ENCODE peak calls at places on chromosomes 5 and 9, in seven cellular contexts. One of them, this sample, is unnamed.
A peak's percentile ranks its signal among the peaks of the same experiment; 100 is the strongest.

GRCh38 chr5:82885657-82886389 is 191.4 kb downstream of the TMEM167A start:
- DNase-seq in T-cell: no peak
- DNase-seq in pancreas: no peak
- DNase-seq in NCI-H524: no peak
- DNase-seq in H7: no peak
- DNase-seq in activated T-helper 9 cell treated with anti-CD3 and anti-CD28 coated beads, Interleukin-2, amount 50 U/mL, for 16 hours: no peak
- DNase-seq in mucosa of descending colon: no peak
- DNase-seq in this sample: no peak

GRCh38 chr9:137371521-137371941 is 51.4 kb downstream of the EXD3 start:
- DNase-seq in T-cell: no peak
- DNase-seq in pancreas: no peak
- DNase-seq in NCI-H524: no peak
- DNase-seq in H7: no peak
- DNase-seq in activated T-helper 9 cell treated with anti-CD3 and anti-CD28 coated beads, Interleukin-2, amount 50 U/mL, for 16 hours: no peak
- DNase-seq in mucosa of descending colon: no peak
- DNase-seq in this sample: no peak

GRCh38 chr9:93467062-93467416 is 13.7 kb upstream of the FAM120AOS start:
- DNase-seq in T-cell: no peak
- DNase-seq in pancreas: no peak
- DNase-seq in NCI-H524: no peak
- DNase-seq in H7: no peak
- DNase-seq in activated T-helper 9 cell treated with anti-CD3 and anti-CD28 coated beads, Interleukin-2, amount 50 U/mL, for 16 hours: no peak
- DNase-seq in mucosa of descending colon: no peak
- DNase-seq in this sample: no peak

GRCh38 chr9:72442212-72442607 is 77.2 kb upstream of the ZFAND5 start:
- DNase-seq in T-cell: no peak
- DNase-seq in pancreas: no peak
- DNase-seq in NCI-H524: no peak
- DNase-seq in H7: no peak
- DNase-seq in activated T-helper 9 cell treated with anti-CD3 and anti-CD28 coated beads, Interleukin-2, amount 50 U/mL, for 16 hours: no peak
- DNase-seq in mucosa of descending colon: no peak
- DNase-seq in this sample: no peak

GRCh38 chr5:24365406-24365805 is 279.4 kb downstream of the CDH10 start:
- DNase-seq in T-cell: no peak
- DNase-seq in pancreas: no peak
- DNase-seq in NCI-H524: no peak
- DNase-seq in H7: no peak
- DNase-seq in activated T-helper 9 cell treated with anti-CD3 and anti-CD28 coated beads, Interleukin-2, amount 50 U/mL, for 16 hours: no peak
- DNase-seq in mucosa of descending colon: no peak
- DNase-seq in this sample: no peak

GRCh38 chr9:131656356-131657030 is 83.4 kb downstream of the RAPGEF1 start:
- DNase-seq in T-cell: peak; percentile 79
- DNase-seq in pancreas: no peak
- DNase-seq in NCI-H524: no peak
- DNase-seq in H7: no peak
- DNase-seq in activated T-helper 9 cell treated with anti-CD3 and anti-CD28 coated beads, Interleukin-2, amount 50 U/mL, for 16 hours: peak; percentile 55
- DNase-seq in mucosa of descending colon: peak; percentile 67
- DNase-seq in this sample: peak; percentile 99

GRCh38 chr5:154967419-154968024 is 26.6 kb downstream of the MRPL22 start:
- DNase-seq in T-cell: no peak
- DNase-seq in pancreas: no peak
- DNase-seq in NCI-H524: no peak
- DNase-seq in H7: peak; percentile 12
- DNase-seq in activated T-helper 9 cell treated with anti-CD3 and anti-CD28 coated beads, Interleukin-2, amount 50 U/mL, for 16 hours: no peak
- DNase-seq in mucosa of descending colon: no peak
- DNase-seq in this sample: no peak

GRCh38 chr5:5474961-5475360 is 52.5 kb downstream of the ICE1 start:
- DNase-seq in T-cell: no peak
- DNase-seq in pancreas: no peak
- DNase-seq in NCI-H524: no peak
- DNase-seq in H7: no peak
- DNase-seq in activated T-helper 9 cell treated with anti-CD3 and anti-CD28 coated beads, Interleukin-2, amount 50 U/mL, for 16 hours: no peak
- DNase-seq in mucosa of descending colon: no peak
- DNase-seq in this sample: no peak

GRCh38 chr5:52840286-52841050 is 52.8 kb downstream of the ITGA1 start:
- DNase-seq in T-cell: no peak
- DNase-seq in pancreas: no peak
- DNase-seq in NCI-H524: no peak
- DNase-seq in H7: no peak
- DNase-seq in activated T-helper 9 cell treated with anti-CD3 and anti-CD28 coated beads, Interleukin-2, amount 50 U/mL, for 16 hours: no peak
- DNase-seq in mucosa of descending colon: no peak
- DNase-seq in this sample: no peak

GRCh38 chr5:108168915-108169314 is 213.0 kb downstream of the FBXL17 start:
- DNase-seq in T-cell: no peak
- DNase-seq in pancreas: no peak
- DNase-seq in NCI-H524: no peak
- DNase-seq in H7: no peak
- DNase-seq in activated T-helper 9 cell treated with anti-CD3 and anti-CD28 coated beads, Interleukin-2, amount 50 U/mL, for 16 hours: no peak
- DNase-seq in mucosa of descending colon: no peak
- DNase-seq in this sample: no peak

GRCh38 chr5:173794901-173795416 is 93.2 kb upstream of the CPEB4 start:
- DNase-seq in T-cell: no peak
- DNase-seq in pancreas: no peak
- DNase-seq in NCI-H524: no peak
- DNase-seq in H7: no peak
- DNase-seq in activated T-helper 9 cell treated with anti-CD3 and anti-CD28 coated beads, Interleukin-2, amount 50 U/mL, for 16 hours: no peak
- DNase-seq in mucosa of descending colon: no peak
- DNase-seq in this sample: no peak

GRCh38 chr5:116084231-116084630 is 594 bp upstream of the COMMD10 start:
- DNase-seq in T-cell: peak; percentile 9
- DNase-seq in pancreas: no peak
- DNase-seq in NCI-H524: no peak
- DNase-seq in H7: peak; percentile 49
- DNase-seq in activated T-helper 9 cell treated with anti-CD3 and anti-CD28 coated beads, Interleukin-2, amount 50 U/mL, for 16 hours: no peak
- DNase-seq in mucosa of descending colon: peak; percentile 44
- DNase-seq in this sample: no peak

GRCh38 chr5:78615697-78616096 is 32.9 kb downstream of the LHFPL2 start:
- DNase-seq in T-cell: no peak
- DNase-seq in pancreas: no peak
- DNase-seq in NCI-H524: no peak
- DNase-seq in H7: no peak
- DNase-seq in activated T-helper 9 cell treated with anti-CD3 and anti-CD28 coated beads, Interleukin-2, amount 50 U/mL, for 16 hours: no peak
- DNase-seq in mucosa of descending colon: no peak
- DNase-seq in this sample: no peak

GRCh38 chr5:114362977-114363721 is 1.3 kb downstream of the KCNN2 start:
- DNase-seq in T-cell: no peak
- DNase-seq in pancreas: peak; percentile 21
- DNase-seq in NCI-H524: peak; percentile 6
- DNase-seq in H7: peak; percentile 19
- DNase-seq in activated T-helper 9 cell treated with anti-CD3 and anti-CD28 coated beads, Interleukin-2, amount 50 U/mL, for 16 hours: no peak
- DNase-seq in mucosa of descending colon: peak; percentile 30
- DNase-seq in this sample: no peak

GRCh38 chr5:67206381-67207328 is 10.1 kb upstream of the CD180 start:
- DNase-seq in T-cell: peak; percentile 80
- DNase-seq in pancreas: peak; percentile 25
- DNase-seq in NCI-H524: no peak
- DNase-seq in H7: no peak
- DNase-seq in activated T-helper 9 cell treated with anti-CD3 and anti-CD28 coated beads, Interleukin-2, amount 50 U/mL, for 16 hours: peak; percentile 60
- DNase-seq in mucosa of descending colon: peak; percentile 70
- DNase-seq in this sample: no peak